ENCODE peak calls at places on chromosome 17, in five cellular contexts. E is uterus, C is ovary, I is testis, O is Peyer's patch. Z is an unnamed sample.

GRCh38 chr17:57644311-57644710 is 100.8 kb downstream of the CCDC182 start:
- DNase-seq in E (no peak), C (no peak), I (no peak), O (no peak), Z (no peak)

GRCh38 chr17:63116967-63117366 is 150.9 kb downstream of the TANC2 start:
- DNase-seq in E (no peak), C (no peak), I (no peak), O (no peak), Z (no peak)

GRCh38 chr17:82938486-82939212 is 98.8 kb upstream of the ZNF750 start:
- DNase-seq in E (peak; percentile 6), C (peak; percentile 9), I (no peak), O (no peak), Z (no peak)

GRCh38 chr17:61759362-61759761 is 104.0 kb downstream of the BRIP1 start:
- DNase-seq in E (no peak), C (no peak), I (no peak), O (no peak), Z (no peak)

GRCh38 chr17:17109896-17110295 is 67.6 kb downstream of the MPRIP start:
- DNase-seq in E (no peak), C (no peak), I (no peak), O (peak; percentile 39), Z (peak; percentile 87)

GRCh38 chr17:17693253-17693954 is 12.1 kb downstream of the RAI1 start:
- DNase-seq in E (peak; percentile 53), C (no peak), I (peak; percentile 52), O (no peak), Z (peak; percentile 31)

GRCh38 chr17:20228410-20228809 is 219.3 kb downstream of the SPECC1 start:
- DNase-seq in E (no peak), C (no peak), I (no peak), O (no peak), Z (no peak)

GRCh38 chr17:57562231-57562630 is 182.9 kb downstream of the CCDC182 start:
- DNase-seq in E (no peak), C (no peak), I (no peak), O (no peak), Z (no peak)

GRCh38 chr17:30267625-30268024 is 24.1 kb downstream of the BLMH start:
- DNase-seq in E (no peak), C (no peak), I (no peak), O (no peak), Z (no peak)

GRCh38 chr17:42118545-42118944 is 2.6 kb downstream of the KAT2A start:
- DNase-seq in E (no peak), C (no peak), I (no peak), O (peak; percentile 67), Z (no peak)

GRCh38 chr17:57732062-57732461 is 13.0 kb downstream of the CCDC182 start:
- DNase-seq in E (no peak), C (peak; percentile 58), I (peak; percentile 54), O (no peak), Z (no peak)

GRCh38 chr17:41547921-41548843 is 20.1 kb upstream of the KRT19 start:
- DNase-seq in E (peak; percentile 93), C (peak; percentile 88), I (peak; percentile 83), O (no peak), Z (peak; percentile 68)

GRCh38 chr17:16975744-16976625 is 4.1 kb upstream of the TNFRSF13B start:
- DNase-seq in E (no peak), C (no peak), I (no peak), O (no peak), Z (no peak)

GRCh38 chr17:76268015-76268749 is 3.0 kb downstream of the UBALD2 start:
- DNase-seq in E (peak; percentile 56), C (no peak), I (peak; percentile 57), O (peak; percentile 90), Z (peak; percentile 84)

GRCh38 chr17:76271669-76272540 is 6.8 kb downstream of the UBALD2 start:
- DNase-seq in E (no peak), C (peak; percentile 48), I (no peak), O (peak; percentile 82), Z (peak; percentile 71)

GRCh38 chr17:76268991-76269981 is 4.1 kb downstream of the UBALD2 start:
- DNase-seq in E (no peak), C (no peak), I (no peak), O (no peak), Z (no peak)

GRCh38 chr17:76270770-76271668 is 5.9 kb downstream of the UBALD2 start:
- DNase-seq in E (no peak), C (no peak), I (no peak), O (peak; percentile 41), Z (no peak)

DNA sequence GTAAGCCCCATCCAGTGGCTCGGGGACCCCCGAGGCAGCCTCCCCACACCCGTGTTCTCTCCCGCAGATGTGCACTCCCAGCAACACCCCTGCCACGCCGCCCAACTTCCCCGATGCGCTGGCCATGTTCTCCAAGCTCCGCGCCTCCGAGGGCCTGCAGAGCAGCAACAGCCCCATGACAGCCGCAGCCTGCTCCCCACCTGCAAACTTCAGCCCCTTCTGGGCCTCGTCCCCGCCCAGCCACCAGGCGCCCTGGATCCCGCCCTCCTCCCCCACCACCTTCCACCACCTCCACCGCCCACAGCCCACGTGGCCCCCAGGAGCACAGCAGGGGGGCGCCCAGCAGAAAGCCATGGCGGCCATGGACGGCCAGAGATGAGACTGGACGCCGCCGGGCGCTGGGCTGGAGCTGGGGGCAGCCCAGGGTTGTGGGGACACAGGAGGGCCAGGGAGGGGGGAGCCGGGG is 5.0 kb downstream of the UBALD2 start:
- DNase-seq in E (no peak), C (no peak), I (no peak), O (peak; percentile 36), Z (no peak)
- TF ChIP-seq POLR2A in E (no peak), C (no peak), I (no peak), O (no peak), Z (no peak)

GRCh38 chr17:73342057-73342522 is 30.3 kb upstream of the CDC42EP4 start:
- DNase-seq in E (peak; percentile 96), C (peak; percentile 85), I (peak; percentile 93), O (peak; percentile 20), Z (peak; percentile 65)

GRCh38 chr17:73343739-73344454 is 32.1 kb upstream of the CDC42EP4 start:
- DNase-seq in E (no peak), C (no peak), I (no peak), O (no peak), Z (no peak)

GRCh38 chr17:73341350-73342056 is 29.7 kb upstream of the CDC42EP4 start:
- DNase-seq in E (peak; percentile 50), C (no peak), I (peak; percentile 25), O (no peak), Z (no peak)

GRCh38 chr17:73342549-73343167 is 30.9 kb upstream of the CDC42EP4 start:
- DNase-seq in E (no peak), C (no peak), I (no peak), O (no peak), Z (no peak)

DNA sequence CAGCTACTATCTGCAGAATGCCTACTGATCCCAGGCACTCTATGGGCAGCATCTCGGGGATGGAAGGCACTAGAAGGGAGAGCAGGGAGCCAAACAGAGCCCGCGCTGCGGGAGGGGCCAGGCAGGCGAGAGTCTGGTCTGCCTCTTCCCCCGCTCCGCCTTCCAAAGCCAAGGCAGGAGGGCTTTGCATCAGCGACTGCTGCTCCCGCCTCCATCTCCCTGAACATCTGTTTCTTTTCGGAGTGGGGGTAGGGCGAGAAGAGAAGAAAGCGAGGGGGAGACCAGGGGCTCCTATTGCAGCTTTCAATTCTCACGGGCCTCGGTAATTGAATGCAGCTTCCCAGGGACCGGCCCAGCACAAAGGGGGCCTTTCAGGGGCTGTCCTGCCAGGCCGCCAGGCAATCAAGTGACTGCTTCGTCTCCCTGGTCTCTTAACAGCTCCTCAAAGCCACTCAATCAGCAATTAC is 31.4 kb upstream of the CDC42EP4 start:
- DNase-seq in E (peak; percentile 90), C (peak; percentile 85), I (peak; percentile 73), O (peak; percentile 18), Z (peak; percentile 51)
- TF ChIP-seq CTCF in E (no peak), C (no peak), I (no peak), O (no peak), Z (no peak)

GRCh38 chr17:8144401-8145295 is 7.6 kb downstream of the PER1 start:
- DNase-seq in E (no peak), C (peak; percentile 33), I (no peak), O (no peak), Z (no peak)
- H3K36me3 ChIP-seq in E (no peaks in the 10 kb centered on the region), C (no peaks in the 10 kb centered on the region), I (no peaks in the 10 kb centered on the region), O (peaks cover 100% of the 10 kb centered on the region), Z (no peaks in the 10 kb centered on the region)

GRCh38 chr17:27466748-27467375 is 10.6 kb downstream of the KSR1 start:
- DNase-seq in E (no peak), C (no peak), I (no peak), O (peak; percentile 24), Z (no peak)
- TF ChIP-seq POLR2A in E (no peak), C (no peak), I (no peak), O (no peak), Z (no peak)

DNA sequence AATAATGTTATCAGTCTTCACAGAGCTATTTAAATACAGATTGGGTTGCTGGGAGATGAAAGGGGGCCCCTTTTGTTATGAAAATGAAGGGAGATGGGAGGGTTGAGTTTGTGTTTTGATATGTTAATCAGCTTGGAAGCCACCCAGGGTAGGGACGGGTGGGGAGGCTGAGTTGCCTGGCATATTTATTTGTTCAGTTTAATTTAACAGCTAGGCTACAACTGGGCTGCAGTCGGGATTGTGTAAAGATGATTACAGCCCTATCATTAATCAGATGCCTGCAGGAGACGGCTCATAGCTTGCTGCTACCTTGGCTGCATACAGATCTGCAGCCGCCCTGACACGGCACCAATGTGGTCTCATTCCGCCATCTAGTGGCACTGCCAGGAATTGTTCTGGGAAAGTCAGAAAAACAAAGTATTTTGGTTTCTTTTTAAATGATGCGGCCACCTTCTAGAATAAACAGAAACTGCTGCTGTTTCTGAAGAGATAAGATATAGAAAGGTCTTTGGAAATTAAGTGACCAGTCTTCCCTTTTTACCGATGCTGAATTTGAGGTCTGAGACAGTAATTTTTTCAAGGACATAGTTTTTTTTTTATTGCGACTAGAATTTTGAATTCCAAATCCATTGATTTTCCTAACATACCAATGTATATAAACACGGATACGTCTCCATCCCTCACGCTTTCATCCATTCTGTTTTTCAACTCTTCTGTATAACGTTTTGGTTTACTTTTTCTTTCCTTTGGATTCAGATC is 458.0 kb upstream of the ASIC2 start:
- DNase-seq in E (peak; percentile 61), C (peak; percentile 59), I (peak; percentile 84), O (peak; percentile 35), Z (peak; percentile 59)
- TF ChIP-seq CTCF in E (peak; percentile 97), C (peak; percentile 79), I (peak; percentile 68), O (peak; percentile 82), Z (peak; percentile 74)

Z was measured in transverse colon.